ENCODE peak calls at places on chromosomes 2 and 18, in ten cellular contexts. T, R, Z, P, M, K, J, S, F and V are unnamed samples.

GRCh38 chr18:1053654-1054315 is 149.1 kb downstream of the ADCYAP1 start:
- DNase-seq in T (no peak), R (no peak), Z (no peak), P (no peak), M (no peak), K (no peak), J (no peak), S (no peak), F (no peak), V (no peak)

GRCh38 chr2:235665656-235666239 is 171.9 kb downstream of the AGAP1 start:
- DNase-seq in T (no peak), R (no peak), Z (no peak), P (peak; percentile 34), M (no peak), K (no peak), J (no peak), S (no peak), F (no peak), V (peak; percentile 34)

GRCh38 chr2:7029291-7030059 is 112.3 kb downstream of the RNF144A start:
- DNase-seq in T (no peak), R (no peak), Z (no peak), P (no peak), M (no peak), K (no peak), J (no peak), S (no peak), F (no peak), V (no peak)

GRCh38 chr2:203891474-203891873 is 23.9 kb downstream of the CTLA4 start:
- DNase-seq in T (no peak), R (no peak), Z (no peak), P (no peak), M (no peak), K (no peak), J (no peak), S (no peak), F (no peak), V (no peak)

GRCh38 chr2:212974692-212975091 is 176.7 kb downstream of the IKZF2 start:
- DNase-seq in T (no peak), R (no peak), Z (no peak), P (no peak), M (no peak), K (no peak), J (no peak), S (no peak), F (no peak), V (no peak)

GRCh38 chr2:145987797-145988196 is 1467.9 kb upstream of the ZEB2 start:
- DNase-seq in T (no peak), R (no peak), Z (no peak), P (no peak), M (no peak), K (no peak), J (no peak), S (no peak), F (no peak), V (no peak)

GRCh38 chr2:148643998-148644884 is at the start of gene EPC2:
- DNase-seq in T (peak; percentile 46), R (peak; percentile 88), Z (peak; percentile 86), P (peak; percentile 88), M (peak; percentile 87), K (peak; percentile 80), J (peak; percentile 98), S (peak; percentile 47), F (peak; percentile 87), V (peak; percentile 86)

GRCh38 chr2:224561234-224562005 is 23.7 kb downstream of the CUL3 start:
- DNase-seq in T (no peak), R (no peak), Z (no peak), P (no peak), M (no peak), K (no peak), J (no peak), S (no peak), F (no peak), V (no peak)

GRCh38 chr2:212919238-212919637 is 232.2 kb downstream of the IKZF2 start:
- DNase-seq in T (no peak), R (no peak), Z (no peak), P (no peak), M (no peak), K (no peak), J (no peak), S (no peak), F (no peak), V (no peak)

GRCh38 chr18:59198215-59198614 is 21.7 kb upstream of the GRP start:
- DNase-seq in T (no peak), R (no peak), Z (no peak), P (no peak), M (no peak), K (no peak), J (no peak), S (no peak), F (no peak), V (no peak)

GRCh38 chr18:73962251-73962650 is 185.4 kb downstream of the FBXO15 start:
- DNase-seq in T (no peak), R (no peak), Z (no peak), P (no peak), M (no peak), K (no peak), J (no peak), S (no peak), F (no peak), V (no peak)

GRCh38 chr2:152564754-152565551 is 152.3 kb downstream of the PRPF40A start:
- DNase-seq in T (no peak), R (no peak), Z (no peak), P (no peak), M (no peak), K (no peak), J (no peak), S (no peak), F (no peak), V (no peak)

GRCh38 chr2:71816815-71817214 is 330.8 kb downstream of the CYP26B1 start:
- DNase-seq in T (no peak), R (no peak), Z (no peak), P (no peak), M (peak; percentile 44), K (no peak), J (no peak), S (no peak), F (no peak), V (no peak)

GRCh38 chr2:73970850-73971471 is 13.7 kb upstream of the TET3 start:
- DNase-seq in T (no peak), R (no peak), Z (peak; percentile 60), P (peak; percentile 55), M (peak; percentile 77), K (peak; percentile 39), J (peak; percentile 91), S (no peak), F (no peak), V (peak; percentile 38)
- H3K4me3 ChIP-seq in T (peak overlapping the region; percentile 18), R (no peak overlapping the region), Z (no peak overlapping the region), P (no peak overlapping the region), M (no peak overlapping the region), K (peak overlapping the region; percentile 26), J (no peak overlapping the region), S (no peak overlapping the region), F (no peak overlapping the region), V (no peak overlapping the region)

DNA sequence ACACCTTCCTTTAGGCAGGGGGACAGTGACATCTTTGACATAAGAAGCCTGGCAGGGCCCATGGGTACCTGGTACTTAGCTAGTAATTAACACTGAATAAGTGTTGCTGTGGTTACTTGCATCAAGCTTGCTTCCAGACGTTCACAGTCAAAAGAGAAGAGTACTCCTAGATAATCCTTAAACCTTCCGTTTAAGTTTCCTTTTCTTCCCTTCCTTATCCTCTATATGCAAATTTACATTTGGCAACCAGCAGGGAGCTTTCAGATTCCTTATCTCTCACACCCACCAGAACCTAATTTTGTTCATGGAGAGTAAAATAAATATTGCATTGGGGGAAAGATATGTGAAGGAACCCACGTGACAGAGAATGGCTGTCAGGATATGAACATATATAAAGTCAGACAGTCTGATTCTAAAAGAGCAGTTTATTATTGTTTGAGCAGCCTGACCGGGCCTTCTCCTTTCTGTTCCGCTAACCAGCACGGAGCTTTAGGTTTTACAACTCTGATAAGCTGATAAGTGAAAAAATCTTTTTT is 7.8 kb upstream of the RAB31 start:
- DNase-seq in T (no peak), R (no peak), Z (no peak), P (no peak), M (no peak), K (no peak), J (no peak), S (no peak), F (no peak), V (no peak)
- H3K27ac ChIP-seq in T (no peak overlapping the region), R (no peak overlapping the region), Z (no peak overlapping the region), P (no peak overlapping the region), M (no peak overlapping the region), K (no peak overlapping the region), J (no peak overlapping the region), S (no peak overlapping the region), F (no peak overlapping the region), V (no peak overlapping the region)

GRCh38 chr2:45009303-45009927 is at the start of gene SIX2:
- DNase-seq in T (peak; percentile 79), R (peak; percentile 98), Z (peak; percentile 84), P (peak; percentile 47), M (peak; percentile 92), K (no peak), J (no peak), S (peak; percentile 81), F (peak; percentile 95), V (peak; percentile 99)

GRCh38 chr2:45009928-45010705 is 865 bp upstream of the SIX2 start:
- DNase-seq in T (peak; percentile 60), R (no peak), Z (no peak), P (no peak), M (peak; percentile 90), K (no peak), J (no peak), S (peak; percentile 69), F (peak; percentile 37), V (peak; percentile 91)

GRCh38 chr2:45012733-45013132 is 3.5 kb upstream of the SIX2 start:
- DNase-seq in T (no peak), R (no peak), Z (no peak), P (no peak), M (no peak), K (no peak), J (no peak), S (no peak), F (no peak), V (no peak)

GRCh38 chr2:45011621-45012602 is 2.7 kb upstream of the SIX2 start:
- DNase-seq in T (no peak), R (no peak), Z (no peak), P (no peak), M (no peak), K (no peak), J (no peak), S (no peak), F (no peak), V (no peak)

DNA sequence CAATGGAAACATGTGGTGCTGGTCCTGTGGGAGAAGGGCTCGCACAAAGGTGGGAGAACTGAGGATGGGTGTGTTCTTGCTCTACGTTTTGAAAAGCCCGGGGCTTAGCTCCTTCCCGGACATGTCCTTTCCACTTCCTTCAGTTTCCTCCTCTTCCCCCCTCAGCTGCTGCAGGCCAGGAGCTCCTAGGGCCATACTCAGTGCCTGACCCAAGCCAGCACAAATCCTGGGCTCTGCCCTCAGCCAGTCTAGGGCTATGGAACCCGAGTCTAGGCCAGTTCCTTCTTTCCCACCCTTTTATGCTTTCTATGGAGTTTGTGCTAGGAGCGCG is 1.4 kb upstream of the SIX2 start:
- DNase-seq in T (no peak), R (no peak), Z (no peak), P (no peak), M (no peak), K (no peak), J (no peak), S (no peak), F (no peak), V (peak; percentile 64)
- H3K4me3 ChIP-seq in T (peak overlapping the region; percentile 87), R (no peak overlapping the region), Z (peak overlapping the region; percentile 57), P (peak overlapping the region; percentile 38), M (peak overlapping the region; percentile 25), K (no peak overlapping the region), J (peak overlapping the region; percentile 48), S (no peak overlapping the region), F (peak overlapping the region; percentile 36), V (peak overlapping the region; percentile 83)

GRCh38 chr2:37771600-37772088 is 100.2 kb upstream of the CDC42EP3 start:
- DNase-seq in T (no peak), R (no peak), Z (no peak), P (no peak), M (no peak), K (no peak), J (no peak), S (no peak), F (no peak), V (no peak)
- H3K27ac ChIP-seq in T (no peak overlapping the region), R (no peak overlapping the region), Z (no peak overlapping the region), P (no peak overlapping the region), M (no peak overlapping the region), K (no peak overlapping the region), J (no peak overlapping the region), S (peak overlapping the region; percentile 58), F (peak overlapping the region; percentile 16), V (no peak overlapping the region)